ENCODE peak calls at places on chromosomes 2 and 18, in ten cellular contexts. R, A, H, T, S, O, Z, N, U and J are unnamed samples.

GRCh38 chr18:63336366-63337099 is 17.0 kb upstream of the BCL2 start:
- DNase-seq in H (no peak), N (no peak), U (no peak), S (no peak), Z (peak), R (no peak), O (no peak), A (peak), T (no peak), J (peak)

GRCh38 chr2:139122711-139123158 is 342.5 kb upstream of the NXPH2 start:
- DNase-seq in A (peak), N (no peak), H (no peak), O (no peak), T (no peak), S (no peak), U (peak), R (peak), Z (peak), J (no peak)

GRCh38 chr2:100733344-100734187 is 86.4 kb upstream of the NPAS2 start:
- DNase-seq in O (no peak), H (no peak), T (no peak), R (no peak), N (no peak), S (no peak), A (peak), Z (peak), U (peak), J (no peak)

GRCh38 chr2:23492941-23493340 is 108.0 kb downstream of the KLHL29 start:
- DNase-seq in T (no peak), H (no peak), O (no peak), A (no peak), S (no peak), Z (no peak), U (no peak), N (no peak), R (no peak), J (no peak)

GRCh38 chr2:148132400-148132799 is 111.5 kb downstream of the MBD5 start:
- DNase-seq in U (no peak), A (no peak), H (no peak), Z (peak), N (no peak), R (no peak), O (no peak), T (no peak), S (no peak), J (peak)

GRCh38 chr2:127174176-127174575 is 45.9 kb downstream of the CYP27C1 start:
- DNase-seq in S (no peak), O (no peak), R (no peak), N (peak), H (no peak), A (no peak), U (no peak), Z (peak), T (no peak), J (peak)

GRCh38 chr2:26246818-26247217 is 2.1 kb downstream of the HADHB start:
- DNase-seq in Z (no peak), U (peak), S (no peak), O (no peak), R (no peak), N (no peak), A (peak), H (no peak), T (no peak), J (no peak)

GRCh38 chr2:72008608-72009007 is 139.1 kb downstream of the CYP26B1 start:
- DNase-seq in O (no peak), Z (no peak), H (no peak), N (no peak), R (peak), A (no peak), S (no peak), T (no peak), U (no peak), J (no peak)

GRCh38 chr2:224098473-224098872 is 59.4 kb upstream of the SERPINE2 start:
- DNase-seq in S (no peak), R (no peak), O (no peak), A (no peak), H (no peak), N (no peak), Z (no peak), U (no peak), T (no peak), J (no peak)

GRCh38 chr2:143946436-143947385 is 573.2 kb downstream of the ZEB2 start:
- DNase-seq in H (no peak), N (no peak), A (no peak), S (no peak), T (no peak), U (no peak), Z (no peak), R (no peak), O (no peak), J (no peak)

GRCh38 chr2:78861546-78861945 is 164.0 kb upstream of the REG3G start:
- DNase-seq in O (no peak), H (no peak), A (peak), Z (peak), T (no peak), U (peak), S (no peak), R (no peak), N (peak), J (no peak)

GRCh38 chr2:235005603-235006259 is 53.9 kb downstream of the SH3BP4 start:
- DNase-seq in N (peak), T (no peak), A (no peak), S (no peak), Z (no peak), U (no peak), H (no peak), R (no peak), O (no peak), J (no peak)

GRCh38 chr2:15758779-15759343 is 167.2 kb downstream of the DDX1 start:
- DNase-seq in U (no peak), Z (no peak), R (no peak), N (no peak), A (no peak), H (no peak), S (no peak), O (no peak), T (no peak), J (no peak)

GRCh38 chr2:127531133-127531709 is 4.3 kb upstream of the MYO7B start:
- DNase-seq in H (no peak), T (no peak), U (no peak), R (no peak), O (no peak), S (no peak), Z (peak), N (no peak), A (peak), J (peak)

GRCh38 chr2:75556679-75557366 is 3.9 kb downstream of the EVA1A start:
- DNase-seq in A (no peak), Z (no peak), U (no peak), O (no peak), H (no peak), R (no peak), S (no peak), T (no peak), N (no peak), J (no peak)

GRCh38 chr2:28358668-28359201 is 33.9 kb upstream of the FOSL2 start:
- DNase-seq in U (no peak), Z (no peak), O (no peak), T (no peak), R (no peak), N (no peak), S (no peak), H (no peak), A (no peak), J (no peak)

GRCh38 chr2:105617631-105618350 is 126.9 kb upstream of the NCK2 start:
- DNase-seq in U (no peak), H (no peak), R (no peak), A (peak), Z (peak), N (no peak), T (no peak), S (no peak), O (no peak), J (no peak)

GRCh38 chr2:10079931-10080535 is at the start of gene CYS1:
- DNase-seq in R (peak), A (no peak), H (no peak), S (no peak), T (no peak), U (no peak), Z (no peak), O (no peak), N (peak), J (no peak)

GRCh38 chr2:226738821-226739507 is 60.7 kb downstream of the IRS1 start:
- DNase-seq in T (no peak), H (no peak), N (no peak), U (no peak), O (no peak), S (no peak), Z (no peak), R (peak), A (no peak), J (no peak)

GRCh38 chr2:129396980-129397599 is 582.4 kb upstream of the RAB6C start:
- DNase-seq in N (peak), T (no peak), Z (peak), A (peak), S (no peak), H (no peak), R (no peak), O (no peak), U (peak), J (no peak)

GRCh38 chr18:63237911-63238710 is 81.5 kb downstream of the BCL2 start:
- DNase-seq in S (peak), H (no peak), U (no peak), Z (peak), A (peak), T (no peak), R (peak), O (no peak), N (no peak), J (peak)

GRCh38 chr2:121689356-121689755 is 40.1 kb upstream of the CLASP1 start:
- DNase-seq in T (no peak), S (no peak), A (peak), Z (peak), N (peak), U (no peak), H (no peak), R (peak), O (no peak), J (peak)

GRCh38 chr2:216221806-216222205 is 112.7 kb downstream of the XRCC5 start:
- DNase-seq in O (no peak), N (no peak), H (no peak), Z (peak), R (no peak), T (no peak), U (no peak), S (no peak), A (peak), J (peak)

GRCh38 chr2:147275943-147276342 is 568.9 kb upstream of the ACVR2A start:
- DNase-seq in O (no peak), H (no peak), U (no peak), T (no peak), R (no peak), S (no peak), A (no peak), Z (no peak), N (peak), J (no peak)

GRCh38 chr18:9135912-9136314 is 668 bp upstream of the ANKRD12 start:
- DNase-seq in T (peak), S (no peak), U (peak), N (peak), H (no peak), R (no peak), A (no peak), O (no peak), Z (peak), J (no peak)

GRCh38 chr2:159574246-159574645 is 42.1 kb downstream of the BAZ2B start:
- DNase-seq in N (no peak), S (no peak), A (no peak), Z (no peak), T (no peak), R (no peak), H (no peak), U (peak), O (no peak), J (no peak)